ENCODE peak calls at places on chromosomes 1 and 21, in seven cellular contexts. O, V, T, Q, U, X and H are unnamed samples.

GRCh38 chr21:37130971-37131370 is 57.9 kb downstream of the TTC3 start:
- DNase-seq in O (no peak), V (no peak), T (no peak), Q (peak), U (no peak), X (peak), H (peak)

GRCh38 chr1:191608367-191608766 is 549.9 kb upstream of the RGS18 start:
- DNase-seq in O (no peak), V (no peak), T (no peak), Q (no peak), U (no peak), X (no peak), H (peak)

GRCh38 chr21:33655591-33656221 is 13.4 kb downstream of the ITSN1 start:
- DNase-seq in O (no peak), V (peak), T (peak), Q (peak), U (no peak), X (peak), H (peak)

GRCh38 chr1:174408142-174408541 is 39.6 kb upstream of the GPR52 start:
- DNase-seq in O (no peak), V (peak), T (no peak), Q (no peak), U (no peak), X (no peak), H (no peak)

GRCh38 chr1:55618203-55618602 is 403.0 kb upstream of the USP24 start:
- DNase-seq in O (no peak), V (no peak), T (no peak), Q (peak), U (no peak), X (no peak), H (no peak)

GRCh38 chr1:197213193-197213592 is 54.9 kb upstream of the CRB1 start:
- DNase-seq in O (no peak), V (no peak), T (no peak), Q (no peak), U (no peak), X (no peak), H (no peak)

GRCh38 chr1:186304982-186305949 is 69.8 kb downstream of the TPR start:
- DNase-seq in O (no peak), V (peak), T (peak), Q (peak), U (no peak), X (peak), H (no peak)

GRCh38 chr1:219236095-219236494 is 62.4 kb downstream of the LYPLAL1 start:
- DNase-seq in O (no peak), V (no peak), T (no peak), Q (no peak), U (no peak), X (no peak), H (no peak)

GRCh38 chr21:45998871-45999580 is 17.5 kb downstream of the COL6A1 start:
- DNase-seq in O (no peak), V (no peak), T (no peak), Q (no peak), U (peak), X (no peak), H (no peak)

GRCh38 chr1:100354971-100355394 is 2.7 kb downstream of the CDC14A start:
- DNase-seq in O (no peak), V (peak), T (no peak), Q (peak), U (no peak), X (peak), H (peak)

GRCh38 chr1:234978397-234979291 is 150.0 kb downstream of the TOMM20 start:
- DNase-seq in O (peak), V (peak), T (no peak), Q (peak), U (no peak), X (peak), H (peak)

GRCh38 chr21:37860416-37860815 is 55.8 kb downstream of the KCNJ6 start:
- DNase-seq in O (no peak), V (no peak), T (no peak), Q (no peak), U (no peak), X (no peak), H (no peak)

GRCh38 chr1:109821831-109822745 is 58.4 kb upstream of the EPS8L3 start:
- DNase-seq in O (no peak), V (peak), T (peak), Q (peak), U (no peak), X (peak), H (peak)

GRCh38 chr1:221192055-221192454 is 312.8 kb downstream of the HLX start:
- DNase-seq in O (no peak), V (no peak), T (no peak), Q (no peak), U (no peak), X (no peak), H (no peak)

GRCh38 chr21:35136586-35137254 is 87.6 kb upstream of the RUNX1 start:
- DNase-seq in O (no peak), V (peak), T (peak), Q (peak), U (no peak), X (peak), H (peak)

GRCh38 chr1:50774759-50775351 is 185.2 kb downstream of the FAF1 start:
- DNase-seq in O (peak), V (peak), T (peak), Q (peak), U (no peak), X (peak), H (peak)

GRCh38 chr21:38470762-38471161 is 27.5 kb downstream of the ERG start:
- DNase-seq in O (no peak), V (peak), T (peak), Q (peak), U (no peak), X (peak), H (no peak)

GRCh38 chr1:8903908-8904650 is 25.6 kb upstream of the ENO1 start:
- DNase-seq in O (no peak), V (peak), T (peak), Q (peak), U (no peak), X (peak), H (peak)

GRCh38 chr21:43597052-43597451 is 62.2 kb downstream of the HSF2BP start:
- DNase-seq in O (no peak), V (peak), T (no peak), Q (peak), U (no peak), X (peak), H (peak)

GRCh38 chr1:190858140-190858539 is 380.5 kb upstream of the BRINP3 start:
- DNase-seq in O (no peak), V (no peak), T (no peak), Q (no peak), U (no peak), X (no peak), H (no peak)

GRCh38 chr1:24751833-24752232 is 6.6 kb downstream of the CLIC4 start:
- DNase-seq in O (no peak), V (no peak), T (no peak), Q (no peak), U (no peak), X (no peak), H (no peak)

GRCh38 chr1:181094813-181095212 is 6.3 kb downstream of the IER5 start:
- DNase-seq in O (no peak), V (peak), T (no peak), Q (peak), U (no peak), X (peak), H (peak)

GRCh38 chr1:212938846-212939245 is 11.5 kb upstream of the VASH2 start:
- DNase-seq in O (no peak), V (no peak), T (no peak), Q (no peak), U (no peak), X (no peak), H (no peak)

GRCh38 chr1:175297291-175297690 is 104.7 kb upstream of the KIAA0040 start:
- DNase-seq in O (no peak), V (no peak), T (no peak), Q (no peak), U (no peak), X (no peak), H (no peak)

GRCh38 chr1:187038789-187039188 is 210.0 kb downstream of the PLA2G4A start:
- DNase-seq in O (no peak), V (peak), T (no peak), Q (peak), U (no peak), X (peak), H (peak)

GRCh38 chr1:158654570-158654969 is 31.9 kb downstream of the SPTA1 start:
- DNase-seq in O (no peak), V (no peak), T (no peak), Q (no peak), U (no peak), X (no peak), H (no peak)

GRCh38 chr1:156319664-156320063 is 18.4 kb downstream of the CCT3 start:
- DNase-seq in O (peak), V (peak), T (peak), Q (peak), U (no peak), X (peak), H (no peak)

GRCh38 chr1:110786802-110787327 is 86.1 kb upstream of the CD53 start:
- DNase-seq in O (no peak), V (no peak), T (no peak), Q (no peak), U (no peak), X (no peak), H (no peak)

GRCh38 chr1:202170726-202171125 is 10.3 kb upstream of the PTPN7 start:
- DNase-seq in O (no peak), V (no peak), T (no peak), Q (no peak), U (no peak), X (no peak), H (no peak)